ENCODE peak calls at places on chromosomes 13 and 19, in four cellular contexts. J is PC-3, F is mesendoderm, K is DND-41. O is an unnamed sample.

GRCh38 chr19:34173145-34173956 is 1.0 kb downstream of the LSM14A start:
- DNase-seq in J (peak; percentile 61), F (peak; percentile 93), K (peak; percentile 30), O (peak; percentile 40)

GRCh38 chr19:18220632-18221275 is 5.5 kb downstream of the PDE4C start:
- DNase-seq in J (no peak), F (peak; percentile 81), K (no peak), O (no peak)

GRCh38 chr19:29714371-29714952 is 599 bp downstream of the C19orf12 start:
- DNase-seq in J (no peak), F (no peak), K (peak; percentile 51), O (no peak)

GRCh38 chr19:38264486-38265212 is at the start of gene SPINT2:
- DNase-seq in J (no peak), F (peak; percentile 91), K (no peak), O (peak; percentile 87)

GRCh38 chr19:49690656-49691242 is at the start of gene CPT1C:
- DNase-seq in J (peak; percentile 90), F (peak; percentile 93), K (no peak), O (no peak)

GRCh38 chr13:46385946-46386345 is 1.1 kb downstream of the RUBCNL start:
- DNase-seq in J (no peak), F (peak; percentile 81), K (no peak), O (peak; percentile 62)

GRCh38 chr19:52206481-52206880 is 16.6 kb downstream of the PPP2R1A start:
- DNase-seq in J (no peak), F (no peak), K (no peak), O (no peak)

GRCh38 chr19:35404879-35405622 is 34.2 kb downstream of the GPR42 start:
- DNase-seq in J (peak; percentile 36), F (peak; percentile 97), K (no peak), O (no peak)

GRCh38 chr13:37681295-37682032 is 82.9 kb upstream of the POSTN start:
- DNase-seq in J (peak; percentile 46), F (no peak), K (no peak), O (no peak)

GRCh38 chr13:52980695-52981094 is 47.9 kb upstream of the OLFM4 start:
- DNase-seq in J (peak; percentile 2), F (no peak), K (no peak), O (no peak)

GRCh38 chr13:102045713-102046112 is 356.1 kb downstream of the FGF14 start:
- DNase-seq in J (no peak), F (peak; percentile 62), K (no peak), O (no peak)

GRCh38 chr13:42048625-42049453 is at the start of gene DGKH:
- DNase-seq in J (peak; percentile 61), F (peak; percentile 65), K (peak; percentile 69), O (peak; percentile 48)

GRCh38 chr13:22648325-22648758 is 532.4 kb upstream of the SGCG start:
- DNase-seq in J (no peak), F (peak; percentile 53), K (no peak), O (no peak)

DNA sequence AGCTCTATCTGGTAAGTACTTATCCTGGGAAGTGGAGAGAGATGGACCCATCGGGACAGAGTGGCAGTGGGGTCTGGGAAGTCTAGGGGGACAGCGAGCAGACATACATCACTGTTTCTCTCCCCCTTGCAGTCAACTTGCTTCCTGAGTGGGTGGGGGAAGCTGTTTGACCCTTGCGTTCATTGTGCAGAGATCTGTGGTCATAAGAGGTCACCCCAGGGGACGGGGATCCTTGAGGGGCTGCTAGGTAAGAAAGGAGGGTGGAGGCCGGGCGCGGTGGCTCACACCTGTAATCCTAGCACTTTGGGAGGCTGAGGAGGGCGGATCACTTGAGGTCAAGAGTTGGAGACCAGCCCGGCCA is 474 bp downstream of the ARHGEF18 start:
- DNase-seq in J (no peak), F (no peak), K (no peak), O (no peak)
- H3K79me2 ChIP-seq in J (no peaks in the 10 kb centered on the region), F (no peaks in the 10 kb centered on the region), K (peaks cover 7% of the 10 kb centered on the region), O (peaks cover 56% of the 10 kb centered on the region)

DNA sequence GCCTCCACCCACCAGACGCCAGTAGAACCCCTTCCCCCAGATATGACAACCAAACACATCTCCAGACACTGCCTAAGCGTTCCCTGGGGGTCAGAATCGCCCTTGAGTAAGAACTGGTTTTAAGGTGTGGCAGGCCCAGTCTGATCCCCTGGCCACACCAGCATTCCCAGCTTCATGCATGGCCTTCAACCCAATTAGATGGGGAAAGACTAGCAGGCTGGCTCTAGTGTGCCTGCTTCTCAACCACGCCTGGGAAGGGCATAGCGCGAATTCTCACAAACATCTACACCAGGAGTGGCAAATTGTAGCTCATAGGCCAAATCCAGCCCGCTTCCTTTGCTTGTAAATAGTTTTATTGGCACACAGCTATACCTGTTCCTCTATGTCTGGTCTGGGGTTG is 13.6 kb downstream of the HAUS8 start:
- DNase-seq in J (no peak), F (no peak), K (no peak), O (no peak)
- H3K79me2 ChIP-seq in J (peaks cover 30% of the 10 kb centered on the region), F (peaks cover 7% of the 10 kb centered on the region), K (peaks cover 69% of the 10 kb centered on the region), O (peaks cover 50% of the 10 kb centered on the region)

DNA sequence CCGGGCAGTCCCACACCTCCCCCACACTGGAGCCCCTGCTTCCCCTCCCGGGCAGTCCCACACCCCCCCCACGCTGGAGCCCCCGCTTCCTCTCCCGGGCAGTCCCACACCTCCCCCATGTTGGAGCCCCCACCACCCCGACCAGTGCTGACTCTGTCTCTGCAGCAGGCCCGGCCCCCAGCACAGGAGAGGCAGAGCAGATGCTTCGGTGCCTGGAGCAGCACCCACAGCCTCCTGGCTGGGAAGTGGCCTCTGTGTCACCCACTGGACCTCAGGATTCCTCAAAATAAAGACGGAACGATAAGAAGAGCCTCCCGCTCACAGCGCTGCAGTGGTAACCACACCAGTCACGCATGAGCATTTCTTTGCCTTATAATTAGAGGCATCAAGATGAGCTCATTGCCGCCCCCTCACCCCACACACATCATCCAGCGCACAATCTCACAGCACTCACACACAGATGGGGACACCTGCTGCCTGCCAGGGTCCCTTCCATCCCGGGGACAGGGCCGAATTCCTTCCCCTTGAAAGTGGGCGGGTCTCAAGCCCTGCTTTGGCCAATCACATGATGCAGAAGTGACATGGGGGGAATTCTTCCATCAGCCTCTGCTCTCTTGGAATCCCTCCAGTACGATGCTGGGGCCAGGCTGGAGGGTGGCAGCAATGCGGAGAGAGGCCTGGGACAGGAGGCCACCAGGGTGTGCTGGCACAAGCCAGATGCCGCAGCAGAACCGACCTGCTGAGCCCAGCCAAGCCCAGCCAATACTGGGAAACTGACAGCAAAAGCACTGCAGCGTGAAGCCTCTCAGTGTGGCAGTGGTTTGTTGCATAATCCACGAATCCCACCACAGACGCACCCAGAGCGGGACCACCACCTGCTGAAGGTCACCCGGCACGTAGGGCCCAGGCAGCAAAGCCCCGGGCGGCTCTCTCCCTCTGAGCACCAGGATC is 16.1 kb downstream of the PIP5K1C start:
- DNase-seq in J (no peak), F (peak; percentile 89), K (no peak), O (no peak)
- H3K79me2 ChIP-seq in J (no peaks in the 10 kb centered on the region), F (peaks cover 5% of the 10 kb centered on the region), K (peaks cover 56% of the 10 kb centered on the region), O (no peaks in the 10 kb centered on the region)

GRCh38 chr19:40976134-40976533 is 14.9 kb upstream of the CYP2B6 start:
- DNase-seq in J (no peak), F (no peak), K (no peak), O (no peak)
- H3K79me2 ChIP-seq in J (no peaks in the 10 kb centered on the region), F (no peaks in the 10 kb centered on the region), K (no peaks in the 10 kb centered on the region), O (no peaks in the 10 kb centered on the region)

DNA sequence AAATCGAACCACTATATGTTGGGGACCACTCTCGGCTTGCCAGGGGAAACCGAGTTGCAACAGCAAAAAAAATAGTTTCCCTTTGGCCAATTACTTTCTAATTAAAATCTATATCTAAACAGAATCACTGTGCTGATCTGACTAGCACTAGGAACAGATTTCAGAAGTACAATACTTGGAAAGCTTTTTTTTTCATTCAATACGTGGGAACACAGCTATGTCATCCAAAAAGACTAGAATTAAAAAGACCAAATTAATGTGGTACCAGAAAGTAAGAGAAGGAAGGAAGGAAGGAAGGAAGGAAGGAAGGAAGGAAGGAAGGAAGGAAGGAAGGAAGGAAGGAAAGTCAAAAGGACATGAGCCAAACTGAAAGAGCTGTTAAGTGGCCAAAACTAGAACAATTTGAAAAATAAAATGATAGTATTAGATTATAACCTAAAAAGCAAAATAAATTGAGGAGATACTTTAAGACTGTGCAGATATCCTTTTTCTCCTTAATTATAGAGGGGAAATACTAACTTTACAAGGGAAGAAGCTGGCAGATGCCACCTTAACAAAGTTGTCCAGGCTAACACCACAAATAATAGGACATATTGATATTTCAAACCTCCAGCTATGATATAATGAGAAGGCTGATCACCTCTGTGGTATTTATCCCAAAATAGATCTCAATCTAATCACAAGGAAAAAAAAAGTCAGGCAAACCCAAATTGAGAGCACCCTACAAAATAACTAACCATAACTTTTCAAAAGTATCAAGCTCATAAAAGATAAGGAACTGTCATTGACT is 63.9 kb downstream of the DIAPH3 start:
- DNase-seq in J (no peak), F (no peak), K (no peak), O (no peak)
- H3K79me2 ChIP-seq in J (peaks cover 3% of the 10 kb centered on the region), F (peaks cover 16% of the 10 kb centered on the region), K (peaks cover 59% of the 10 kb centered on the region), O (peaks cover 28% of the 10 kb centered on the region)

O was measured in OCI-LY7.